ENCODE peak calls at places on chromosomes 13 and 19, in five cellular contexts. V is colonic mucosa, I is fibroblast of lung, S is adipocyte, F is keratinocyte. Y is an unnamed sample. For H3K9me3, the result is how much of the 10 kb centered on the place peaks cover.

GRCh38 chr13:98217597-98217996 is 40.5 kb upstream of the RNF113B start:
- DNase-seq in F (no peak), V (no peak), S (no peak), I (no peak), Y (no peak)

GRCh38 chr13:111029957-111030609 is 85.0 kb upstream of the ARHGEF7 start:
- DNase-seq in S (no peak), V (no peak), I (no peak), F (no peak), Y (no peak)

GRCh38 chr13:35594096-35594495 is 117.6 kb upstream of the MAB21L1 start:
- DNase-seq in F (no peak), S (peak), V (no peak), I (no peak), Y (no peak)

GRCh38 chr19:17404621-17405249 is 695 bp downstream of the BST2 start:
- DNase-seq in V (no peak), S (no peak), I (no peak), F (no peak), Y (no peak)

GRCh38 chr13:106083620-106084350 is 451.7 kb downstream of the EFNB2 start:
- DNase-seq in S (peak), I (peak), V (peak), F (no peak), Y (peak)

GRCh38 chr13:71867101-71867814 is at the start of gene DACH1:
- DNase-seq in F (no peak), S (peak), I (peak), V (peak), Y (peak)

GRCh38 chr13:77235456-77236022 is 91.4 kb downstream of the MYCBP2 start:
- DNase-seq in F (no peak), I (no peak), V (no peak), S (no peak), Y (no peak)

GRCh38 chr19:18349524-18350128 is 9.2 kb downstream of the PGPEP1 start:
- DNase-seq in S (peak), F (no peak), V (peak), I (peak), Y (peak)

GRCh38 chr13:30881191-30881651 is 24.9 kb upstream of the MEDAG start:
- DNase-seq in S (no peak), I (peak), F (no peak), V (no peak), Y (no peak)

GRCh38 chr13:49292742-49293498 is 45.2 kb downstream of the CDADC1 start:
- DNase-seq in S (no peak), I (peak), V (no peak), F (no peak), Y (no peak)

GRCh38 chr13:35720690-35721554 is 244.4 kb upstream of the MAB21L1 start:
- DNase-seq in S (peak), V (peak), F (no peak), I (peak), Y (peak)

GRCh38 chr19:6011206-6011605 is 33.3 kb upstream of the RANBP3 start:
- DNase-seq in I (no peak), S (no peak), F (no peak), V (no peak), Y (no peak)

GRCh38 chr13:61900033-61900432 is 484.4 kb upstream of the PCDH20 start:
- DNase-seq in S (no peak), F (no peak), V (no peak), I (no peak), Y (no peak)

GRCh38 chr13:99979453-99980200 is 2.0 kb upstream of the ZIC2 start:
- DNase-seq in S (no peak), F (no peak), I (no peak), V (peak), Y (peak)

GRCh38 chr19:6723108-6723618 is 2.7 kb upstream of the C3 start:
- DNase-seq in V (no peak), I (peak), F (no peak), S (peak), Y (peak)

GRCh38 chr19:1665565-1666047 is 13.2 kb upstream of the TCF3 start:
- DNase-seq in S (no peak), F (no peak), I (no peak), V (no peak), Y (no peak)

GRCh38 chr19:14019100-14019499 is 8.8 kb upstream of the RLN3 start:
- DNase-seq in V (no peak), S (no peak), I (no peak), F (no peak), Y (no peak)

GRCh38 chr13:33497146-33497845 is 211.7 kb upstream of the STARD13 start:
- DNase-seq in V (no peak), F (no peak), I (peak), S (peak), Y (peak)

GRCh38 chr19:17091758-17092333 is 16.3 kb downstream of the MYO9B start:
- DNase-seq in F (no peak), S (no peak), V (peak), I (no peak), Y (no peak)

GRCh38 chr19:15836595-15837398 is 21.3 kb upstream of the OR10H1 start:
- DNase-seq in S (peak), V (peak), I (peak), F (peak), Y (peak)

GRCh38 chr13:92547256-92547655 is 679.4 kb upstream of the GPC6 start:
- DNase-seq in V (no peak), S (no peak), F (no peak), I (peak), Y (peak)

GRCh38 chr13:94620286-94620896 is 18.7 kb downstream of the GPR180 start:
- DNase-seq in I (peak), F (no peak), S (peak), V (no peak), Y (peak)

GRCh38 chr19:33465834-33466233 is 55.8 kb downstream of the PEPD start:
- DNase-seq in S (no peak), I (no peak), V (no peak), F (no peak), Y (no peak)

GRCh38 chr19:17058236-17058635 is 17.0 kb downstream of the HAUS8 start:
- DNase-seq in V (no peak), F (no peak), I (no peak), S (peak), Y (no peak)

GRCh38 chr19:55484571-55485438 is at the start of gene NAT14:
- DNase-seq in S (peak), F (no peak), V (no peak), I (peak), Y (peak)

GRCh38 chr19:10603873-10604459 is 16.9 kb upstream of the AP1M2 start:
- DNase-seq in V (no peak), S (no peak), I (no peak), F (no peak), Y (no peak)

GRCh38 chr19:3369337-3370213 is 3.2 kb downstream of the NFIC start:
- DNase-seq in S (peak), V (peak), I (peak), F (no peak), Y (peak)

GRCh38 chr19:3368848-3369336 is 2.5 kb downstream of the NFIC start:
- DNase-seq in F (no peak), V (no peak), I (peak), S (peak), Y (no peak)

GRCh38 chr19:3370728-3371591 is 4.6 kb downstream of the NFIC start:
- DNase-seq in I (no peak), V (no peak), S (no peak), F (no peak), Y (no peak)

GRCh38 chr19:3368441-3368795 is 2.0 kb downstream of the NFIC start:
- DNase-seq in V (no peak), F (no peak), S (no peak), I (no peak), Y (no peak)

GRCh38 chr19:3370214-3370720 is 3.9 kb downstream of the NFIC start:
- DNase-seq in F (no peak), I (no peak), S (no peak), V (no peak), Y (no peak)
- H3K9ac ChIP-seq in F (peak), I (peak), S (peak), V (peak), Y (peak)

DNA sequence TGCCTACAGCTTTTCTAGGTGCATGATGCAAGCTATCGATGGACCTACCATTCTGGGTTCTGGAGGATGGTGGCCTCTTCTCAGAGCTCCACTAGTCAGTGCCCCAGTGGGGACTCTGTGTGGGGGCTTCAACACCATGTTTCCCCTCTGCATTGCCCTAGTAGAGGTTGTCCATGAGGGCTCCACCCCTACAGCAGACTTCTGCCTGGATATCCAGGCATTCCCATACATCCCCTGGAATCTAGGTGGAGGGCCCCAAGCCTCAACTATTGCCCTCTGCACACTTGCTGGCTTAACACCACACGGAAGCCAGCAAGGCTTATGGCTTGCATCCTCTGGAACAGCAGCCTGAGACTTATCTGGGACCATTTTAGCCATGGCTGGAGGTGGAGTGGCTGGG is 1299.9 kb upstream of the MIR17HG start:
- DNase-seq in I (no peak), V (no peak), S (no peak), F (no peak), Y (no peak)
- H3K9me3 ChIP-seq in I (under half), V (under half), S (under half), F (under half), Y (under half)

DNA sequence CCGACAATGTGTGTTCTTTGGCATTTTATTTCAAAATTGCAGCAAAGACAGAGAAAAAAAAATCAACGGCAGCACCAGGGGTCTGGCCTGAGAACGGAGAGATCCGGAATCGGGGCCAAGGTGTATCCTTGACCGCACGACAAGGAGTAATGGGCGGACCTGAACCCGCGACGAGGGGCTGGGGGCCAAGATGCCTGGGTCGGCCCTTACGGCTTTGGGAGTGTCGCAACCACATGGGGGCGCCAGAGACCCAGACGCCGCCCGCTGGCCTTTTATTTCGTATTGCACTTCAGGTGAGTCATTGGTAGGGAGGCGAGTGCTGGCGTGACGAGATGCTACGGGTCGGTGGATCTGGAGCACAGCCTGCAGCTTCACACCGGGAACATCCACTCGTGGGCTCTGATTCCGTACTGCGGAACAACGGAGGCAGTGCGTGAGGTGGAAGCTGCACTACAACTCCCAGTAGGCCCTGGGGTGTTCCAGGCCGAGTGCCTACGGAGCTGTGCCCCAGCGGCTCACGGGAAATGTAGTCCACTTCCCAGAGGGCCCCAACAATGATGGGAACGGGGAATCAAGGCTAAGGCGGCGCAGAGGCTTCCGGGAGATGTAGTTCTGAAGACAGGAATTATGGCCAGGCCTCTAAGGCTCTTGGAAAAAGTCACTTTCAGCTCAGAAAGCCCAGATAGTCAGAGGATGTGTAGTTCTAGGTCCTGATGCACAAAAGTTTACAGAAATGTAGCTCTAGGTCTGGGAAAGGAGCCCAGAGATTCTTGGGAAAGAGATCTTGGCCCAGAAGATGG is 15.6 kb downstream of the BCAT2 start:
- DNase-seq in I (peak), V (peak), F (peak), S (peak), Y (peak)
- H3K9ac ChIP-seq in I (peak), V (peak), F (peak), S (peak), Y (peak)

DNA sequence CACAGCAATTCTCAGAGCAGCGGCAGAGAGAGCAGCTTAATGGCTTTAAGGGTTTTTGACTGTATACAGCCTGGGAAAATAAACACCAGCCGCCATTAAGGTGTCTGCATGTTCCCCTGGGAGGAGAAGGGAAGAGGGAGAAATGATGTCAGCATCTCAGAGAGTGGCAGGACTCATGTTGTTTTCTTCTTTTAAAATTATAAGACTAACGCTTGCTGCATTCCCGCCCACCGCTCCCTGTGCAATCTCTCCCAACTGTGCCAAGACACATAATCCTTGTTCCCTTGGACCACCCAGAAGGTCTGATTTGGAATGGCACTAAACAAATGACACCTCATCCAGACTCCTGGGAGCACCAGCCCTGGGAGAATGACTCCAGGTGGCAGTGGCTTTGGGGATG is 27.7 kb upstream of the FAM216B start:
- DNase-seq in S (no peak), F (no peak), V (no peak), I (no peak), Y (no peak)
- H3K9me3 ChIP-seq in S (under half), F (under half), V (under half), I (under half), Y (under half)

GRCh38 chr13:50682002-50682401 is 161.5 kb downstream of the DLEU7 start:
- DNase-seq in V (no peak), S (no peak), I (no peak), F (no peak), Y (no peak)

GRCh38 chr13:50679321-50679720 is 164.2 kb downstream of the DLEU7 start:
- DNase-seq in V (no peak), I (peak), F (no peak), S (peak), Y (no peak)

GRCh38 chr13:50678464-50679162 is 164.9 kb downstream of the DLEU7 start:
- DNase-seq in F (no peak), V (no peak), I (peak), S (peak), Y (peak)

GRCh38 chr13:50676602-50677001 is 166.9 kb downstream of the DLEU7 start:
- DNase-seq in S (peak), F (no peak), I (peak), V (no peak), Y (peak)

GRCh38 chr13:50677687-50678463 is 165.6 kb downstream of the DLEU7 start:
- DNase-seq in S (no peak), V (no peak), F (no peak), I (peak), Y (peak)
- H3K9ac ChIP-seq in S (no peak), V (no peak), F (no peak), I (no peak), Y (no peak)

GRCh38 chr13:26810095-26810494 is 49.5 kb upstream of the GPR12 start:
- DNase-seq in S (no peak), V (no peak), I (no peak), F (no peak), Y (no peak)

GRCh38 chr13:26811636-26812035 is 51.0 kb upstream of the GPR12 start:
- DNase-seq in S (no peak), V (no peak), I (no peak), F (no peak), Y (no peak)

DNA sequence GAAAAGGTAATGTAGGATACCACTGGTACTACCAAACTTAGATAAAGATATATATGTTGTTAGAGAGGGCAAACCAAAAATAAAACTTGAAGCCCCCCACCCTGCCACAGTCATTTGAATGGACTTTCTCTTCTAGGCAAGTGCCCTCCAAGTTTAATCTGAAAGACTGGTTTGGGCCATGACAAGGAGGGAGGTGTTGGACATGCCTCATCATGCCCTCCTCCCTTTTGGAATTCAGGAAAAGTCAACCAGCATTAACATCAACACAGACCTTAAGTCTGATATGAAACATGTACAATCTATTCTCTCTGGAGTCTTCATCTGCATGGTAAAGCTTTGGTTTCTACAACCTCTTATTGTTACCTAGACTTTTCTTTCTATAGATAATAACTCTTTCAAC is 46.3 kb upstream of the GPR12 start:
- DNase-seq in S (no peak), I (no peak), F (no peak), V (no peak), Y (no peak)
- H3K9me3 ChIP-seq in S (under half), I (under half), F (under half), V (under half), Y (under half)

GRCh38 chr13:43268632-43269031 is 245.2 kb downstream of the DNAJC15 start:
- DNase-seq in F (no peak), I (no peak), V (no peak), S (peak), Y (no peak)
- H3K9ac ChIP-seq in F (peak), I (no peak), V (no peak), S (peak), Y (peak)

GRCh38 chr19:31955884-31956283 is 389.5 kb upstream of the ZNF507 start:
- DNase-seq in I (no peak), S (no peak), F (no peak), V (no peak), Y (no peak)
- H3K9me3 ChIP-seq in I (under half), S (under half), F (under half), V (under half), Y (under half)

GRCh38 chr13:25324100-25324499 is 22.7 kb downstream of the NUP58 start:
- DNase-seq in S (peak), F (no peak), I (no peak), V (no peak), Y (no peak)

DNA sequence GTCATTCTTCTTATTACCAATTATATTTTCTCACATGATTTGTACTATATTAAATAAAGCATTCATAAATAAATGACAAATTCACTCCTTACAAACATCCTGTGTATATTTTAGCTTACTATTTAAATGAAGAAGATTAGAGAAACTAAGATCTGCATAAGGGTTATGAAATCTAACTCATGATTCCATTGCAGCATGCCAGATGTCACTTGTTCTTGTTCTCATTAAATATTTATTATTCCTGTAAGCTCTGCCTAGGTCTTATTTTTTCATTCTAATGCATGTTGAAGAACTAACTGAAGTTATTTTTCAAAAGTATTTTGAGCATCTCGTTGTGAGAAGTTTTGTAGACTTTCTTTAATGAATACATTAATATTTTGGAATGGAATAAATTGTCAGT is 18.4 kb downstream of the NUP58 start:
- DNase-seq in I (no peak), S (no peak), V (no peak), F (no peak), Y (no peak)
- H3K9ac ChIP-seq in I (no peak), S (no peak), V (no peak), F (no peak), Y (no peak)